ENCODE peak calls at places on chromosomes 5 and 9, in seven cellular contexts. F, L, O, X, B, Z and G are unnamed samples.

GRCh38 chr5:63127054-63127453 is 548.4 kb downstream of the LRRC70 start:
- DNase-seq in F (no peak), L (no peak), O (peak), X (no peak), B (no peak), Z (no peak), G (no peak)

GRCh38 chr5:67515762-67516161 is 319.2 kb upstream of the CD180 start:
- DNase-seq in F (no peak), L (no peak), O (no peak), X (no peak), B (no peak), Z (no peak), G (no peak)

GRCh38 chr9:15135167-15135792 is 171.7 kb downstream of the TTC39B start:
- DNase-seq in F (no peak), L (no peak), O (peak), X (peak), B (peak), Z (peak), G (peak)

GRCh38 chr5:6377121-6377520 is 1.2 kb downstream of the MED10 start:
- DNase-seq in F (no peak), L (no peak), O (no peak), X (no peak), B (no peak), Z (no peak), G (no peak)

GRCh38 chr5:134526483-134527155 is 1.1 kb downstream of the JADE2 start:
- DNase-seq in F (no peak), L (peak), O (peak), X (peak), B (peak), Z (peak), G (peak)

GRCh38 chr5:142667808-142668207 is 18.1 kb downstream of the FGF1 start:
- DNase-seq in F (no peak), L (no peak), O (no peak), X (no peak), B (no peak), Z (no peak), G (no peak)

GRCh38 chr9:97773091-97773490 is 76.0 kb upstream of the XPA start:
- DNase-seq in F (no peak), L (no peak), O (peak), X (no peak), B (no peak), Z (peak), G (no peak)

GRCh38 chr5:21391506-21391905 is 1403.5 kb upstream of the CDH18 start:
- DNase-seq in F (no peak), L (no peak), O (no peak), X (no peak), B (no peak), Z (peak), G (no peak)

GRCh38 chr9:96067004-96067403 is 191.5 kb downstream of the ERCC6L2 start:
- DNase-seq in F (no peak), L (no peak), O (no peak), X (no peak), B (no peak), Z (no peak), G (no peak)

GRCh38 chr9:104944871-104945270 is 16.9 kb upstream of the ABCA1 start:
- DNase-seq in F (no peak), L (no peak), O (no peak), X (no peak), B (no peak), Z (no peak), G (no peak)

GRCh38 chr9:81683214-81683613 is 6.1 kb downstream of the TLE1 start:
- DNase-seq in F (no peak), L (no peak), O (no peak), X (no peak), B (no peak), Z (no peak), G (no peak)

GRCh38 chr9:120723547-120723946 is 9.3 kb upstream of the MEGF9 start:
- DNase-seq in F (no peak), L (no peak), O (no peak), X (no peak), B (no peak), Z (peak), G (no peak)

GRCh38 chr9:135076876-135077430 is 10.5 kb upstream of the OLFM1 start:
- DNase-seq in F (no peak), L (no peak), O (no peak), X (no peak), B (no peak), Z (no peak), G (no peak)

GRCh38 chr9:124810513-124811355 is 33.8 kb downstream of the OLFML2A start:
- DNase-seq in F (no peak), L (no peak), O (peak), X (peak), B (no peak), Z (peak), G (no peak)

GRCh38 chr9:11107196-11107595 is 494.4 kb upstream of the PTPRD start:
- DNase-seq in F (no peak), L (no peak), O (no peak), X (no peak), B (no peak), Z (no peak), G (no peak)

GRCh38 chr5:135578685-135579341 is at the start of gene CXCL14:
- DNase-seq in F (no peak), L (no peak), O (peak), X (peak), B (no peak), Z (peak), G (peak)

GRCh38 chr5:54273715-54274114 is 36.7 kb downstream of the ARL15 start:
- DNase-seq in F (no peak), L (no peak), O (no peak), X (peak), B (no peak), Z (no peak), G (no peak)

GRCh38 chr9:125674981-125675973 is 31.7 kb downstream of the MAPKAP1 start:
- DNase-seq in F (peak), L (no peak), O (peak), X (no peak), B (no peak), Z (peak), G (no peak)

GRCh38 chr9:31394040-31394473 is 990.4 kb upstream of the ACO1 start:
- DNase-seq in F (no peak), L (no peak), O (no peak), X (no peak), B (no peak), Z (peak), G (no peak)

GRCh38 chr9:8706546-8706945 is 907.0 kb upstream of the DMAC1 start:
- DNase-seq in F (no peak), L (no peak), O (no peak), X (no peak), B (no peak), Z (no peak), G (no peak)

GRCh38 chr5:123093279-123094226 is 4.5 kb downstream of the PRDM6 start:
- DNase-seq in F (no peak), L (no peak), O (no peak), X (no peak), B (no peak), Z (no peak), G (peak)

GRCh38 chr5:81626524-81626923 is 124.4 kb downstream of the SSBP2 start:
- DNase-seq in F (peak), L (no peak), O (peak), X (peak), B (no peak), Z (peak), G (peak)

GRCh38 chr5:177077335-177077734 is 9.4 kb upstream of the FGFR4 start:
- DNase-seq in F (no peak), L (no peak), O (no peak), X (no peak), B (no peak), Z (peak), G (no peak)

GRCh38 chr5:125486634-125487033 is 740.2 kb upstream of the ZNF608 start:
- DNase-seq in F (no peak), L (no peak), O (peak), X (no peak), B (no peak), Z (peak), G (no peak)

GRCh38 chr9:33464045-33464636 is 9.6 kb downstream of the NOL6 start:
- DNase-seq in F (no peak), L (no peak), O (no peak), X (no peak), B (no peak), Z (no peak), G (no peak)

GRCh38 chr5:104942735-104943134 is 1380.1 kb upstream of the NUDT12 start:
- DNase-seq in F (no peak), L (no peak), O (no peak), X (no peak), B (no peak), Z (no peak), G (no peak)

GRCh38 chr9:2967779-2968178 is 123.9 kb upstream of the PUM3 start:
- DNase-seq in F (no peak), L (no peak), O (peak), X (no peak), B (no peak), Z (no peak), G (no peak)

GRCh38 chr9:1200847-1201251 is 150.7 kb downstream of the DMRT2 start:
- DNase-seq in F (no peak), L (no peak), O (no peak), X (peak), B (no peak), Z (no peak), G (no peak)

GRCh38 chr9:131517761-131518190 is 13.3 kb downstream of the UCK1 start:
- DNase-seq in F (no peak), L (no peak), O (no peak), X (peak), B (no peak), Z (no peak), G (no peak)

GRCh38 chr5:58410441-58410840 is 49.4 kb downstream of the PLK2 start:
- DNase-seq in F (no peak), L (no peak), O (peak), X (no peak), B (no peak), Z (peak), G (peak)

GRCh38 chr9:93261735-93262523 is 78.0 kb downstream of the WNK2 start:
- DNase-seq in F (no peak), L (no peak), O (no peak), X (no peak), B (no peak), Z (no peak), G (no peak)

GRCh38 chr5:105849701-105850100 is 1821.0 kb downstream of the EFNA5 start:
- DNase-seq in F (no peak), L (no peak), O (no peak), X (no peak), B (no peak), Z (no peak), G (no peak)

GRCh38 chr5:122906768-122907167 is 61.4 kb downstream of the SNX24 start:
- DNase-seq in F (no peak), L (no peak), O (peak), X (no peak), B (no peak), Z (peak), G (no peak)

GRCh38 chr5:50302815-50303490 is 138.1 kb downstream of the EMB start:
- DNase-seq in F (peak), L (no peak), O (peak), X (no peak), B (no peak), Z (peak), G (no peak)

GRCh38 chr9:5425006-5425628 is 12.6 kb downstream of the PLGRKT start:
- DNase-seq in F (no peak), L (no peak), O (peak), X (no peak), B (no peak), Z (peak), G (peak)

GRCh38 chr5:179215576-179215975 is 129.7 kb downstream of the ADAMTS2 start:
- DNase-seq in F (no peak), L (no peak), O (peak), X (no peak), B (no peak), Z (no peak), G (no peak)

GRCh38 chr9:126475933-126476555 is 137.7 kb upstream of the LMX1B start:
- DNase-seq in F (no peak), L (no peak), O (no peak), X (no peak), B (no peak), Z (no peak), G (no peak)

GRCh38 chr9:2641033-2641432 is 19.4 kb downstream of the VLDLR start:
- DNase-seq in F (no peak), L (no peak), O (no peak), X (no peak), B (no peak), Z (no peak), G (no peak)

GRCh38 chr9:70868044-70868443 is 253.4 kb downstream of the TRPM3 start:
- DNase-seq in F (no peak), L (no peak), O (no peak), X (no peak), B (no peak), Z (no peak), G (no peak)

GRCh38 chr9:135085830-135086546 is 1.5 kb upstream of the OLFM1 start:
- DNase-seq in F (peak), L (no peak), O (peak), X (peak), B (peak), Z (peak), G (peak)